ENCODE peak calls at places on chromosomes 13 and 19, in six cellular contexts. I is GM12878, O is H1, W is A549, A is HepG2, R is K562. E is an unnamed sample.

GRCh38 chr19:13207237-13208130 is 57.3 kb downstream of the IER2 start:
- DNase-seq in I (no peak), O (no peak), W (no peak), A (no peak), R (no peak), E (no peak)

GRCh38 chr19:45528744-45529453 is 21.6 kb downstream of the VASP start:
- DNase-seq in I (no peak), O (peak), W (peak), A (no peak), R (peak), E (no peak)

GRCh38 chr13:60627071-60627686 is 230.2 kb downstream of the TDRD3 start:
- DNase-seq in I (no peak), O (peak), W (peak), A (peak), R (peak), E (peak)

GRCh38 chr13:114263590-114263989 is 17.8 kb upstream of the UPF3A start:
- DNase-seq in I (peak), O (no peak), W (no peak), A (no peak), R (no peak), E (no peak)

GRCh38 chr13:72599148-72599743 is 128.2 kb downstream of the MZT1 start:
- DNase-seq in I (no peak), O (no peak), W (no peak), A (no peak), R (no peak), E (no peak)

GRCh38 chr19:48145596-48146254 is 24.4 kb downstream of the LIG1 start:
- DNase-seq in I (no peak), O (no peak), W (no peak), A (no peak), R (no peak), E (no peak)

GRCh38 chr13:61727714-61728275 is 312.1 kb upstream of the PCDH20 start:
- DNase-seq in I (no peak), O (no peak), W (no peak), A (no peak), R (no peak), E (no peak)

GRCh38 chr13:70747305-70747704 is 639.1 kb upstream of the KLHL1 start:
- DNase-seq in I (no peak), O (no peak), W (no peak), A (no peak), R (no peak), E (no peak)

GRCh38 chr13:98606296-98606695 is 29.4 kb upstream of the STK24 start:
- DNase-seq in I (no peak), O (no peak), W (no peak), A (no peak), R (no peak), E (peak)

GRCh38 chr19:49327878-49328544 is 3.0 kb upstream of the SLC6A16 start:
- DNase-seq in I (no peak), O (no peak), W (peak), A (peak), R (peak), E (no peak)

GRCh38 chr19:6499052-6499790 is 2.9 kb downstream of the TUBB4A start:
- DNase-seq in I (no peak), O (no peak), W (no peak), A (no peak), R (no peak), E (no peak)

GRCh38 chr13:27599845-27600553 is 20.3 kb downstream of the LNX2 start:
- DNase-seq in I (no peak), O (no peak), W (peak), A (peak), R (peak), E (peak)

GRCh38 chr19:19661675-19662251 is 1.7 kb downstream of the ATP13A1 start:
- DNase-seq in I (peak), O (no peak), W (no peak), A (peak), R (peak), E (peak)

GRCh38 chr13:99375806-99376080 is 68.5 kb upstream of the GPR183 start:
- DNase-seq in I (no peak), O (no peak), W (no peak), A (no peak), R (no peak), E (no peak)

GRCh38 chr19:30338878-30339623 is 33.1 kb upstream of the ZNF536 start:
- DNase-seq in I (no peak), O (no peak), W (no peak), A (no peak), R (no peak), E (no peak)

GRCh38 chr19:543912-544608 is at the start of gene GZMM:
- DNase-seq in I (no peak), O (no peak), W (no peak), A (no peak), R (peak), E (no peak)

GRCh38 chr19:20388826-20389225 is 176.8 kb downstream of the ZNF737 start:
- DNase-seq in I (no peak), O (no peak), W (no peak), A (no peak), R (no peak), E (no peak)

GRCh38 chr13:20230913-20231838 is 943 bp downstream of the GJB6 start:
- DNase-seq in I (no peak), O (no peak), W (no peak), A (no peak), R (no peak), E (no peak)

GRCh38 chr13:30338331-30338851 is 31.0 kb upstream of the KATNAL1 start:
- DNase-seq in I (no peak), O (no peak), W (no peak), A (no peak), R (peak), E (no peak)

GRCh38 chr19:18502236-18502632 is 19.6 kb downstream of the ELL start:
- DNase-seq in I (no peak), O (no peak), W (no peak), A (no peak), R (no peak), E (no peak)

GRCh38 chr13:98782654-98783053 is 30.2 kb upstream of the SLC15A1 start:
- DNase-seq in I (no peak), O (no peak), W (no peak), A (no peak), R (no peak), E (no peak)

GRCh38 chr13:34425307-34425949 is 516.6 kb upstream of the NBEA start:
- DNase-seq in I (no peak), O (no peak), W (no peak), A (no peak), R (no peak), E (no peak)

GRCh38 chr19:11041966-11042627 is 47.2 kb upstream of the LDLR start:
- DNase-seq in I (no peak), O (no peak), W (no peak), A (no peak), R (no peak), E (no peak)

GRCh38 chr19:3343619-3344502 is 22.5 kb upstream of the NFIC start:
- DNase-seq in I (no peak), O (no peak), W (peak), A (peak), R (peak), E (peak)

GRCh38 chr13:40589285-40590109 is 76.9 kb downstream of the FOXO1 start:
- DNase-seq in I (peak), O (no peak), W (peak), A (peak), R (no peak), E (no peak)

GRCh38 chr13:113551081-113552000 is 33.2 kb upstream of the TFDP1 start:
- DNase-seq in I (no peak), O (no peak), W (no peak), A (no peak), R (no peak), E (peak)

GRCh38 chr13:46953331-46953730 is 56.5 kb upstream of the HTR2A start:
- DNase-seq in I (no peak), O (no peak), W (no peak), A (no peak), R (no peak), E (no peak)

GRCh38 chr19:3683866-3684816 is 16.1 kb downstream of the PIP5K1C start:
- DNase-seq in I (no peak), O (no peak), W (no peak), A (no peak), R (peak), E (no peak)

GRCh38 chr13:109610517-109610916 is 175.9 kb downstream of the IRS2 start:
- DNase-seq in I (no peak), O (peak), W (peak), A (no peak), R (peak), E (peak)

GRCh38 chr13:48233097-48233885 is at the start of gene ITM2B:
- DNase-seq in I (no peak), O (no peak), W (peak), A (peak), R (peak), E (peak)

GRCh38 chr19:49113762-49114629 is at the start of gene LIN7B:
- DNase-seq in I (no peak), O (no peak), W (peak), A (peak), R (peak), E (peak)

GRCh38 chr13:61770697-61771096 is 355.0 kb upstream of the PCDH20 start:
- DNase-seq in I (no peak), O (no peak), W (no peak), A (no peak), R (no peak), E (no peak)

GRCh38 chr19:3359850-3360493 is 6.4 kb upstream of the NFIC start:
- DNase-seq in I (no peak), O (no peak), W (no peak), A (no peak), R (peak), E (peak)

GRCh38 chr19:35587326-35587725 is 1.4 kb downstream of the PMIS2 start:
- DNase-seq in I (no peak), O (no peak), W (no peak), A (no peak), R (no peak), E (no peak)

GRCh38 chr19:27776524-27776923 is 1436.4 kb downstream of the UQCRFS1 start:
- DNase-seq in I (no peak), O (no peak), W (no peak), A (no peak), R (peak), E (no peak)

GRCh38 chr19:53980553-53981407 is 10.7 kb upstream of the CACNG6 start:
- DNase-seq in I (no peak), O (no peak), W (peak), A (peak), R (peak), E (peak)

GRCh38 chr13:45603338-45603737 is 12.2 kb downstream of the ERICH6B start:
- DNase-seq in I (no peak), O (no peak), W (no peak), A (no peak), R (no peak), E (no peak)
- TF ChIP-seq EP300 in I (no peak), O (no peak), W (no peak), A (no peak), R (no peak), E (no peak)

GRCh38 chr13:79659161-79659560 is 178.2 kb downstream of the NDFIP2 start:
- DNase-seq in I (no peak), O (no peak), W (no peak), A (no peak), R (no peak), E (peak)
- H3K4me2 ChIP-seq in I (no peak), O (no peak), W (no peak), A (no peak), R (no peak), E (peak)

GRCh38 chr13:42577538-42577937 is 3.6 kb downstream of the TNFSF11 start:
- DNase-seq in I (no peak), O (no peak), W (no peak), A (no peak), R (no peak), E (no peak)
- TF ChIP-seq EP300 in I (no peak), O (no peak), W (no peak), A (no peak), R (no peak), E (no peak)

GRCh38 chr13:49810464-49810824 is 18.0 kb upstream of the KPNA3 start:
- DNase-seq in I (no peak), O (no peak), W (no peak), A (no peak), R (no peak), E (no peak)
- H3K4me2 ChIP-seq in I (no peak), O (no peak), W (peak), A (peak), R (no peak), E (no peak)

GRCh38 chr19:8423821-8424223 is 10.7 kb downstream of the MARCHF2 start:
- DNase-seq in I (no peak), O (no peak), W (peak), A (peak), R (peak), E (peak)
- TF ChIP-seq EP300 in I (no peak), O (no peak), W (no peak), A (no peak), R (no peak), E (no peak)

GRCh38 chr13:37595162-37595561 is 3.4 kb downstream of the POSTN start:
- DNase-seq in I (no peak), O (peak), W (no peak), A (no peak), R (no peak), E (no peak)
- H3K4me2 ChIP-seq in I (no peak), O (peak), W (no peak), A (no peak), R (no peak), E (peak)

GRCh38 chr19:7905298-7905697 is 1.6 kb downstream of the MAP2K7 start:
- DNase-seq in I (no peak), O (no peak), W (no peak), A (no peak), R (no peak), E (no peak)

GRCh38 chr19:7904074-7905020 is 670 bp downstream of the MAP2K7 start:
- DNase-seq in I (no peak), O (no peak), W (no peak), A (no peak), R (peak), E (peak)

GRCh38 chr19:7902796-7903243 is 857 bp upstream of the MAP2K7 start:
- DNase-seq in I (no peak), O (no peak), W (no peak), A (no peak), R (peak), E (no peak)

GRCh38 chr19:7901337-7901736 is 2.3 kb upstream of the MAP2K7 start:
- DNase-seq in I (no peak), O (no peak), W (no peak), A (no peak), R (no peak), E (no peak)

DNA sequence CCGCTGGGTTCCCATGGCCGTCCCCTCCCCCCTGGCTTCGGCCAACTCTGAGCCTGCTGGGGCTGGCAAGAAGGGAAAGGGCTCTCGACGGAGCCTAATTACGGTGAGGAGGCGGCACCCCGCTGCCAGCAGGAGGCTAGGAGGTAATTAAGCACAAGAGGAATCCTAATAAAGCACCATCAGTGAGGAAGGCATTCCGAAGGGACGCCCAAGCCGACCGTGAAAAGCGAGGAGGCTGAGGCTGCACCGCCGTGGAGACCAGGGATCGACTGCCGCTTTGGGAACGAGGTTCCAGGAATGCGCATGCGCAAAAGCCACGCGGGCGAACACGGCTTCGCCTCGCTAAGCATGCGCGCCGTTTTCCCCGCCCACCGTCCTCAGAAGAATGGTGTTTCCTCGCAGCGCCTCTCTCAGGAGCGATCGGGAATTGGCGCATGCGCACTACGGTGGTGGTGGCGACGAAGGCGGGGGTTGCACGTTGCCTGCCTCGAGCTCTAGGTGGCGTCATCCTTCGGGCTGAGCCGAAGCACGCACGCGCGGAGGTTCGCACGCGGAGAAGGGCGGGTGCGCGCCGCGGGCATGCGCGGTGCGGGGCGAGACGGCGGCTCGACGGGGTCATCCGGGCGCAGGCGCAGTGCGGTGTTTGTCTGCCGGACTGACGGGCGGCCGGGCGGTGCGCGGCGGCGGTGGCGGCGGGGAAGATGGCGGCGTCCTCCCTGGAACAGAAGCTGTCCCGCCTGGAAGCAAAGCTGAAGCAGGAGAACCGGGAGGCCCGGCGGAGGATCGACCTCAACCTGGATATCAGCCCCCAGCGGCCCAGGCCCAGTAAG is at the start of gene MAP2K7:
- DNase-seq in I (peak), O (peak), W (peak), A (peak), R (peak), E (peak)
- TF ChIP-seq EP300 in I (no peak), O (no peak), W (no peak), A (no peak), R (no peak), E (no peak)